ENCODE peak calls at places on chromosome X, in six cellular contexts. N, B, M, E, C and Z are unnamed samples. For H3K4me1, the result is how much of the 10 kb centered on the place peaks cover.

GRCh38 chrX:134622813-134623185 is 35.5 kb downstream of the PLAC1 start:
- DNase-seq in N (no peak), B (no peak), M (peak), E (no peak), C (no peak), Z (no peak)

GRCh38 chrX:3599787-3600465 is 113.5 kb downstream of the PRKX start:
- DNase-seq in N (no peak), B (no peak), M (peak), E (no peak), C (no peak), Z (no peak)

GRCh38 chrX:13283512-13283911 is 36.3 kb downstream of the ATXN3L start:
- DNase-seq in N (no peak), B (no peak), M (peak), E (no peak), C (no peak), Z (no peak)

GRCh38 chrX:109886122-109886761 is 116.7 kb upstream of the TMEM164 start:
- DNase-seq in N (no peak), B (no peak), M (peak), E (no peak), C (peak), Z (no peak)

GRCh38 chrX:11725631-11726442 is 32.2 kb upstream of the MSL3 start:
- DNase-seq in N (no peak), B (no peak), M (no peak), E (no peak), C (no peak), Z (no peak)

GRCh38 chrX:132488092-132488749 is 617 bp downstream of the MBNL3 start:
- DNase-seq in N (no peak), B (no peak), M (peak), E (no peak), C (no peak), Z (peak)

GRCh38 chrX:41478397-41478911 is 31.3 kb downstream of the NYX start:
- DNase-seq in N (no peak), B (no peak), M (no peak), E (no peak), C (no peak), Z (no peak)

GRCh38 chrX:155148724-155149537 is 67.3 kb upstream of the VBP1 start:
- DNase-seq in N (no peak), B (no peak), M (peak), E (no peak), C (no peak), Z (peak)

GRCh38 chrX:152817082-152817744 is 13.3 kb downstream of the CETN2 start:
- DNase-seq in N (no peak), B (no peak), M (peak), E (no peak), C (no peak), Z (no peak)

GRCh38 chrX:110002300-110003166 is at the start of gene TMEM164:
- DNase-seq in N (peak), B (peak), M (peak), E (peak), C (peak), Z (peak)

GRCh38 chrX:64570204-64570603 is 175.0 kb upstream of the MTMR8 start:
- DNase-seq in N (no peak), B (no peak), M (no peak), E (no peak), C (no peak), Z (no peak)

GRCh38 chrX:108516184-108516583 is 76.5 kb downstream of the COL4A5 start:
- DNase-seq in N (no peak), B (no peak), M (peak), E (no peak), C (no peak), Z (no peak)

GRCh38 chrX:155962906-155963305 is 34.6 kb upstream of the IL9R start:
- DNase-seq in N (no peak), B (no peak), M (no peak), E (no peak), C (no peak), Z (no peak)

GRCh38 chrX:70916754-70917153 is 8.2 kb upstream of the TEX11 start:
- DNase-seq in N (no peak), B (no peak), M (no peak), E (no peak), C (no peak), Z (no peak)

GRCh38 chrX:140918398-140919043 is 83.9 kb upstream of the SPANXB1 start:
- DNase-seq in N (no peak), B (no peak), M (peak), E (no peak), C (peak), Z (peak)

GRCh38 chrX:114924423-114924822 is 93.0 kb downstream of the IL13RA2 start:
- DNase-seq in N (no peak), B (no peak), M (no peak), E (no peak), C (no peak), Z (no peak)

GRCh38 chrX:18927558-18927957 is 56.4 kb downstream of the PHKA2 start:
- DNase-seq in N (no peak), B (no peak), M (no peak), E (no peak), C (no peak), Z (no peak)

GRCh38 chrX:130887392-130887791 is 15.6 kb downstream of the ENOX2 start:
- DNase-seq in N (no peak), B (no peak), M (no peak), E (no peak), C (no peak), Z (no peak)

GRCh38 chrX:107775734-107776511 is at the start of gene TSC22D3:
- DNase-seq in N (peak), B (peak), M (peak), E (peak), C (peak), Z (peak)

GRCh38 chrX:2652106-2652505 is 39.0 kb upstream of the CD99 start:
- DNase-seq in N (no peak), B (no peak), M (no peak), E (no peak), C (no peak), Z (no peak)

GRCh38 chrX:64782923-64783322 is 193.3 kb downstream of the ZC4H2 start:
- DNase-seq in N (no peak), B (no peak), M (no peak), E (no peak), C (no peak), Z (no peak)

GRCh38 chrX:31228415-31228832 is 156.6 kb upstream of the FTHL17 start:
- DNase-seq in N (peak), B (no peak), M (peak), E (no peak), C (no peak), Z (no peak)

GRCh38 chrX:115560211-115560977 is 580 bp upstream of the PLS3 start:
- DNase-seq in N (no peak), B (no peak), M (peak), E (no peak), C (peak), Z (no peak)

GRCh38 chrX:101377542-101377941 is 8.4 kb downstream of the BTK start:
- DNase-seq in N (no peak), B (no peak), M (no peak), E (no peak), C (no peak), Z (no peak)

GRCh38 chrX:9529223-9529622 is 64.4 kb downstream of the TBL1X start:
- DNase-seq in N (no peak), B (no peak), M (no peak), E (no peak), C (no peak), Z (no peak)

GRCh38 chrX:38896724-38897298 is 95.6 kb downstream of the MID1IP1 start:
- DNase-seq in N (no peak), B (no peak), M (no peak), E (no peak), C (no peak), Z (no peak)

GRCh38 chrX:98207947-98208346 is 1324.2 kb downstream of the RPA4 start:
- DNase-seq in N (no peak), B (no peak), M (no peak), E (no peak), C (no peak), Z (no peak)

GRCh38 chrX:150476183-150476699 is 92.2 kb upstream of the MTM1 start:
- DNase-seq in N (peak), B (no peak), M (peak), E (no peak), C (no peak), Z (no peak)
- H3K4me1 ChIP-seq in N (under half), B (under half), M (under half), E (under half), C (under half), Z (under half)

GRCh38 chrX:24276011-24276410 is 37.9 kb downstream of the SUPT20HL2 start:
- DNase-seq in N (no peak), B (no peak), M (peak), E (no peak), C (no peak), Z (no peak)

GRCh38 chrX:24266996-24267395 is 46.9 kb downstream of the SUPT20HL2 start:
- DNase-seq in N (no peak), B (no peak), M (no peak), E (no peak), C (no peak), Z (no peak)

GRCh38 chrX:24268786-24269185 is 45.1 kb downstream of the SUPT20HL2 start:
- DNase-seq in N (no peak), B (no peak), M (no peak), E (no peak), C (no peak), Z (no peak)

DNA sequence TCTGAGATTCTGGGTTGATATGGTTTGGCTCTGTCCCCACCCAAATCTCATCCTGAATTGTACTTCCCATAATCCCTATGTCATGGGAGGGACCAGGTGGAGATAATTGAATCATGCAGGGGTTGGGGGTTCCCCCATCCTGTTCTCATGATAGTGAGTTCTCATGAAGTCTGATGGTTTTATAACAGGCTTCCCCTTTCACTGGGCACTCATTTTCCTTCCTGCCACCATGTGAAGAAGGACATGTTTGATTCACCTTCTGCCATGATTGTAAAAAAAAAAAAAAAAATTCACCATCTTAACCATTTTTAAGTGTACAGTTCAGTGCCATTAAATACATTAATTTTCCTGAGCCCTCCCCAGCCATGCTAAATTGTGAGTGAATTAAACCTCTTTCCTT is 42.6 kb downstream of the SUPT20HL2 start:
- DNase-seq in N (no peak), B (no peak), M (no peak), E (no peak), C (no peak), Z (no peak)
- H3K4me3 ChIP-seq in N (no peak), B (no peak), M (no peak), E (no peak), C (no peak), Z (no peak)

GRCh38 chrX:136168929-136169735 is 21.8 kb downstream of the FHL1 start:
- DNase-seq in N (peak), B (peak), M (peak), E (no peak), C (no peak), Z (no peak)
- H3K4me1 ChIP-seq in N (under half), B (under half), M (under half), E (under half), C (under half), Z (under half)

GRCh38 chrX:118117069-118117405 is 427 bp upstream of the KLHL13 start:
- DNase-seq in N (no peak), B (no peak), M (no peak), E (no peak), C (no peak), Z (no peak)
- H3K4me3 ChIP-seq in N (peak), B (peak), M (peak), E (peak), C (peak), Z (peak)

GRCh38 chrX:1507511-1508463 is 29.2 kb downstream of the P2RY8 start:
- DNase-seq in N (no peak), B (no peak), M (no peak), E (no peak), C (no peak), Z (no peak)

GRCh38 chrX:1502853-1503252 is 34.1 kb downstream of the P2RY8 start:
- DNase-seq in N (no peak), B (no peak), M (no peak), E (no peak), C (no peak), Z (no peak)

GRCh38 chrX:1511150-1511549 is 25.8 kb downstream of the P2RY8 start:
- DNase-seq in N (no peak), B (no peak), M (no peak), E (no peak), C (no peak), Z (no peak)

GRCh38 chrX:1502241-1502640 is 34.7 kb downstream of the P2RY8 start:
- DNase-seq in N (peak), B (no peak), M (no peak), E (no peak), C (no peak), Z (no peak)

DNA sequence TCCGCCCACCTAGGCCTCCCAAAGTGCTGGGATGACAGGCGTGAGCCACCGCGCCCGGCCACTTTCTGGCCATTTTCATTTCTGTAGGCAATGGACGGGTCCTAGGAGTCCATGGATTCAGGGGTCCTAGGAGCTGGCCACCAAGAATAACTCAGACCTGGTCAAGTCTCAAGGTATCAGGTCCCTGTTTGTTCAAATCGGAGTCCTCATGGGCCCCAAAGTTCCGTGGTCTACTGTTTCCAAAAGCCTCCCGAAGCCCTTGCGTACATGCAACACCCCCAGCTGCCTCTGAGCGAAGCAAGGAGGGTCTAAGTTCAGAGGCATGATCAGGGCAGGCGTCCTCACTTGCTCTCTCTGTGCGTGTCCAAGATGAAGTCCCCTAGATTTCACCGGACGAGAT is 30.1 kb downstream of the P2RY8 start:
- DNase-seq in N (no peak), B (no peak), M (no peak), E (no peak), C (no peak), Z (no peak)
- H3K4me1 ChIP-seq in N (under half), B (under half), M (under half), E (under half), C (under half), Z (under half)